ENCODE peak calls at places on chromosomes 1 and 21, in six cellular contexts. One of them, this sample, is unnamed.
A peak's percentile ranks its signal among the peaks of the same experiment; 100 is the strongest.

GRCh38 chr21:38760762-38761155 is 45.0 kb upstream of the ETS2 start:
- DNase-seq in CD8-positive, alpha-beta T cell: no peak
- DNase-seq in heart right ventricle: no peak
- DNase-seq in thoracic aorta: no peak
- DNase-seq in colonic mucosa: no peak
- DNase-seq in psoas muscle: no peak
- DNase-seq in this sample: no peak

GRCh38 chr1:159161001-159161718 is 10.3 kb upstream of the CADM3 start:
- DNase-seq in CD8-positive, alpha-beta T cell: peak; percentile 28
- DNase-seq in heart right ventricle: peak; percentile 69
- DNase-seq in thoracic aorta: no peak
- DNase-seq in colonic mucosa: peak; percentile 60
- DNase-seq in psoas muscle: peak; percentile 81
- DNase-seq in this sample: peak; percentile 74

GRCh38 chr1:5839811-5840550 is 152.2 kb downstream of the NPHP4 start:
- DNase-seq in CD8-positive, alpha-beta T cell: no peak
- DNase-seq in heart right ventricle: no peak
- DNase-seq in thoracic aorta: no peak
- DNase-seq in colonic mucosa: no peak
- DNase-seq in psoas muscle: no peak
- DNase-seq in this sample: no peak

GRCh38 chr21:28834335-28835238 is 158.1 kb downstream of the LTN1 start:
- DNase-seq in CD8-positive, alpha-beta T cell: no peak
- DNase-seq in heart right ventricle: no peak
- DNase-seq in thoracic aorta: no peak
- DNase-seq in colonic mucosa: peak; percentile 46
- DNase-seq in psoas muscle: peak; percentile 25
- DNase-seq in this sample: no peak

GRCh38 chr1:105830614-105831146 is 1225.8 kb upstream of the PRMT6 start:
- DNase-seq in CD8-positive, alpha-beta T cell: no peak
- DNase-seq in heart right ventricle: no peak
- DNase-seq in thoracic aorta: no peak
- DNase-seq in colonic mucosa: no peak
- DNase-seq in psoas muscle: no peak
- DNase-seq in this sample: no peak

GRCh38 chr1:163046071-163046470 is 23.1 kb upstream of the RGS4 start:
- DNase-seq in CD8-positive, alpha-beta T cell: no peak
- DNase-seq in heart right ventricle: no peak
- DNase-seq in thoracic aorta: no peak
- DNase-seq in colonic mucosa: no peak
- DNase-seq in psoas muscle: no peak
- DNase-seq in this sample: no peak

GRCh38 chr1:40232444-40232843 is 15.3 kb upstream of the TMCO2 start:
- DNase-seq in CD8-positive, alpha-beta T cell: no peak
- DNase-seq in heart right ventricle: no peak
- DNase-seq in thoracic aorta: no peak
- DNase-seq in colonic mucosa: no peak
- DNase-seq in psoas muscle: no peak
- DNase-seq in this sample: no peak

GRCh38 chr1:163104405-163105099 is 35.4 kb downstream of the RGS4 start:
- DNase-seq in CD8-positive, alpha-beta T cell: no peak
- DNase-seq in heart right ventricle: no peak
- DNase-seq in thoracic aorta: no peak
- DNase-seq in colonic mucosa: no peak
- DNase-seq in psoas muscle: no peak
- DNase-seq in this sample: no peak

GRCh38 chr1:239914827-239915231 is 176.9 kb upstream of the FMN2 start:
- DNase-seq in CD8-positive, alpha-beta T cell: no peak
- DNase-seq in heart right ventricle: no peak
- DNase-seq in thoracic aorta: no peak
- DNase-seq in colonic mucosa: no peak
- DNase-seq in psoas muscle: no peak
- DNase-seq in this sample: no peak

GRCh38 chr21:45129231-45129923 is 55.0 kb downstream of the ADARB1 start:
- DNase-seq in CD8-positive, alpha-beta T cell: no peak
- DNase-seq in heart right ventricle: peak; percentile 48
- DNase-seq in thoracic aorta: no peak
- DNase-seq in colonic mucosa: no peak
- DNase-seq in psoas muscle: peak; percentile 75
- DNase-seq in this sample: no peak

GRCh38 chr1:15146971-15147376 is 6.6 kb upstream of the TMEM51 start:
- DNase-seq in CD8-positive, alpha-beta T cell: no peak
- DNase-seq in heart right ventricle: no peak
- DNase-seq in thoracic aorta: no peak
- DNase-seq in colonic mucosa: no peak
- DNase-seq in psoas muscle: no peak
- DNase-seq in this sample: no peak

GRCh38 chr1:206824327-206824726 is 41.1 kb upstream of the IL20 start:
- DNase-seq in CD8-positive, alpha-beta T cell: no peak
- DNase-seq in heart right ventricle: no peak
- DNase-seq in thoracic aorta: no peak
- DNase-seq in colonic mucosa: no peak
- DNase-seq in psoas muscle: no peak
- DNase-seq in this sample: no peak

GRCh38 chr21:17585875-17586450 is 26.7 kb downstream of the BTG3 start:
- DNase-seq in CD8-positive, alpha-beta T cell: no peak
- DNase-seq in heart right ventricle: peak; percentile 11
- DNase-seq in thoracic aorta: no peak
- DNase-seq in colonic mucosa: peak; percentile 38
- DNase-seq in psoas muscle: no peak
- DNase-seq in this sample: no peak

GRCh38 chr1:97145321-97145956 is 423.9 kb downstream of the PTBP2 start:
- DNase-seq in CD8-positive, alpha-beta T cell: no peak
- DNase-seq in heart right ventricle: no peak
- DNase-seq in thoracic aorta: no peak
- DNase-seq in colonic mucosa: no peak
- DNase-seq in psoas muscle: no peak
- DNase-seq in this sample: no peak

GRCh38 chr1:169110265-169110664 is 3.8 kb downstream of the ATP1B1 start:
- DNase-seq in CD8-positive, alpha-beta T cell: no peak
- DNase-seq in heart right ventricle: no peak
- DNase-seq in thoracic aorta: no peak
- DNase-seq in colonic mucosa: no peak
- DNase-seq in psoas muscle: no peak
- DNase-seq in this sample: no peak

GRCh38 chr21:41121785-41122415 is 46.1 kb upstream of the BACE2 start:
- DNase-seq in CD8-positive, alpha-beta T cell: no peak
- DNase-seq in heart right ventricle: peak; percentile 84
- DNase-seq in thoracic aorta: peak; percentile 71
- DNase-seq in colonic mucosa: peak; percentile 93
- DNase-seq in psoas muscle: peak; percentile 81
- DNase-seq in this sample: peak; percentile 83

GRCh38 chr1:210681158-210681557 is 352.5 kb downstream of the HHAT start:
- DNase-seq in CD8-positive, alpha-beta T cell: no peak
- DNase-seq in heart right ventricle: no peak
- DNase-seq in thoracic aorta: no peak
- DNase-seq in colonic mucosa: no peak
- DNase-seq in psoas muscle: no peak
- DNase-seq in this sample: no peak

GRCh38 chr1:160950657-160951056 is 4.0 kb downstream of the ITLN2 start:
- DNase-seq in CD8-positive, alpha-beta T cell: no peak
- DNase-seq in heart right ventricle: no peak
- DNase-seq in thoracic aorta: no peak
- DNase-seq in colonic mucosa: no peak
- DNase-seq in psoas muscle: no peak
- DNase-seq in this sample: no peak

GRCh38 chr1:156706647-156707008 is 1.2 kb upstream of the CRABP2 start:
- DNase-seq in CD8-positive, alpha-beta T cell: no peak
- DNase-seq in heart right ventricle: peak; percentile 72
- DNase-seq in thoracic aorta: no peak
- DNase-seq in colonic mucosa: peak; percentile 60
- DNase-seq in psoas muscle: peak; percentile 78
- DNase-seq in this sample: no peak

GRCh38 chr1:84762664-84763063 is 72.4 kb upstream of the SSX2IP start:
- DNase-seq in CD8-positive, alpha-beta T cell: no peak
- DNase-seq in heart right ventricle: no peak
- DNase-seq in thoracic aorta: no peak
- DNase-seq in colonic mucosa: no peak
- DNase-seq in psoas muscle: no peak
- DNase-seq in this sample: no peak
- TF ChIP-seq CTCF in CD8-positive, alpha-beta T cell: no peak
- TF ChIP-seq CTCF in heart right ventricle: no peak
- TF ChIP-seq CTCF in thoracic aorta: no peak
- TF ChIP-seq CTCF in colonic mucosa: no peak
- TF ChIP-seq CTCF in psoas muscle: no peak
- TF ChIP-seq CTCF in this sample: no peak

GRCh38 chr1:236509203-236509602 is 14.6 kb upstream of the LGALS8 start:
- DNase-seq in CD8-positive, alpha-beta T cell: no peak
- DNase-seq in heart right ventricle: no peak
- DNase-seq in thoracic aorta: no peak
- DNase-seq in colonic mucosa: no peak
- DNase-seq in psoas muscle: no peak
- DNase-seq in this sample: no peak

GRCh38 chr1:236508593-236509027 is 15.2 kb upstream of the LGALS8 start:
- DNase-seq in CD8-positive, alpha-beta T cell: no peak
- DNase-seq in heart right ventricle: no peak
- DNase-seq in thoracic aorta: no peak
- DNase-seq in colonic mucosa: no peak
- DNase-seq in psoas muscle: no peak
- DNase-seq in this sample: no peak

GRCh38 chr1:236509647-236510401 is 14.0 kb upstream of the LGALS8 start:
- DNase-seq in CD8-positive, alpha-beta T cell: no peak
- DNase-seq in heart right ventricle: no peak
- DNase-seq in thoracic aorta: no peak
- DNase-seq in colonic mucosa: peak; percentile 53
- DNase-seq in psoas muscle: no peak
- DNase-seq in this sample: no peak

GRCh38 chr1:236514703-236515442 is 8.9 kb upstream of the LGALS8 start:
- DNase-seq in CD8-positive, alpha-beta T cell: no peak
- DNase-seq in heart right ventricle: no peak
- DNase-seq in thoracic aorta: no peak
- DNase-seq in colonic mucosa: no peak
- DNase-seq in psoas muscle: no peak
- DNase-seq in this sample: no peak

DNA sequence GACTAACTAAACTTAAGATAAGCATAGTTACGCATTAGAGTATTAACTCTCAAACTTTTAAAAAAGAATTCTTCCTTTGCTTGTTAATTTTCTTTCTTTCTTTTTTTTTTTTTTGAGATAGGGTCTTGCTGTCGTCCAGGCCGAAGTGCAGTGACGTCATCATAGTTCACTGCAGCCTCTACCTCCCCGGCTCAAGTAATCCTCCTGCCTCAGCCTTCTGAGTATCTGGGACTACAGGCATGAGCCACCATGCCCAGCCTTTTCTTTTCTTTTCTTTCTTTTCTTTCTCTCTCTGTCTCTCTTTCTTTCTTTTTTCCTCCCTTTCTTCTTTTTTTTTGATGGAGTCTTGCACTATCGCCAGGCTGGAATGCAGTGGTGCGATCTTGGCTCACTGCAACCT is 11.8 kb upstream of the LGALS8 start:
- DNase-seq in CD8-positive, alpha-beta T cell: no peak
- DNase-seq in heart right ventricle: no peak
- DNase-seq in thoracic aorta: no peak
- DNase-seq in colonic mucosa: no peak
- DNase-seq in psoas muscle: no peak
- DNase-seq in this sample: no peak
- H3K4me1 ChIP-seq in CD8-positive, alpha-beta T cell: no peaks in the 10 kb centered on the region
- H3K4me1 ChIP-seq in heart right ventricle: no peaks in the 10 kb centered on the region
- H3K4me1 ChIP-seq in thoracic aorta: no peaks in the 10 kb centered on the region
- H3K4me1 ChIP-seq in colonic mucosa: no peaks in the 10 kb centered on the region
- H3K4me1 ChIP-seq in psoas muscle: no peaks in the 10 kb centered on the region
- H3K4me1 ChIP-seq in this sample: peaks cover 9% of the 10 kb centered on the region

GRCh38 chr1:88612783-88613182 is 71.3 kb upstream of the PKN2 start:
- DNase-seq in CD8-positive, alpha-beta T cell: no peak
- DNase-seq in heart right ventricle: no peak
- DNase-seq in thoracic aorta: no peak
- DNase-seq in colonic mucosa: peak; percentile 83
- DNase-seq in psoas muscle: no peak
- DNase-seq in this sample: no peak

GRCh38 chr1:88610687-88611086 is 73.4 kb upstream of the PKN2 start:
- DNase-seq in CD8-positive, alpha-beta T cell: no peak
- DNase-seq in heart right ventricle: no peak
- DNase-seq in thoracic aorta: no peak
- DNase-seq in colonic mucosa: no peak
- DNase-seq in psoas muscle: no peak
- DNase-seq in this sample: no peak

GRCh38 chr1:88612299-88612698 is 71.8 kb upstream of the PKN2 start:
- DNase-seq in CD8-positive, alpha-beta T cell: no peak
- DNase-seq in heart right ventricle: no peak
- DNase-seq in thoracic aorta: no peak
- DNase-seq in colonic mucosa: peak; percentile 36
- DNase-seq in psoas muscle: no peak
- DNase-seq in this sample: no peak

GRCh38 chr1:88609051-88609450 is 75.0 kb upstream of the PKN2 start:
- DNase-seq in CD8-positive, alpha-beta T cell: no peak
- DNase-seq in heart right ventricle: no peak
- DNase-seq in thoracic aorta: no peak
- DNase-seq in colonic mucosa: no peak
- DNase-seq in psoas muscle: no peak
- DNase-seq in this sample: no peak

DNA sequence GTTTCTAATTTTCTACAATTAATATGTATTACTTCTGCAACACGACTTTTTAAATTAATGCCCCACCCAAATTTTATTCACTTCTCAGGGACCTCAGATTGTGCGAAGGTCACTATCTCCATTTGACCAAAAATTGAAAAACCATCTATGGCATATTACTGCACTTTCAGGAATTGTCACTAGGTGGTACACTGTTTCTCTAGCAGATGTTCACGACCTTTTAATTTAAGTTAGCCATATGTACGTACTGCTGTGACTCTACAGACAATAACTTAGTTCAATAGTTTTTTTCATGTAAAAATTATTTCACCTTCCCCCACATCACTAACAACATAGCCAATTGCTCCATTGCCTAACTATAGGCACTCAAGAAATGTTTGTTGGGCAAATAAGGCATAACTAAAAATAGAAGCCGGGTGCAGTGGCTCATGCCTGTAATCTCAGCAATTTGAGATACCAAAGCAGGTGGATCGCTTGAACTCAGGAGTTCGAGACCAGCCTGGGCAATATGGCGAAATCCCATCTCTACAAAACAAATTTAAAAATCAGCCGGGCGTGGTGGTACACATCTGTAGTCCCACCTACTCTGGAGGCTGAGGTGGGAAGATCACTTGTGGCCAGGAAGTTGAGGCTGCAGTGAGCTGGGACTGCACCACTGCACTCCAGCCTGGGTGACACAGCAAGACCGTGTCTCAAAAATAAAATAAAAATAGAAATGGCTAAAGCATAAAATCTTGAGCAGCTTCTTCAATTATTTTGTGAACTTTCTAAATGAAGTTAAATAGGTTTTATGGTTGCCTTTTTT is 75.7 kb upstream of the PKN2 start:
- DNase-seq in CD8-positive, alpha-beta T cell: no peak
- DNase-seq in heart right ventricle: no peak
- DNase-seq in thoracic aorta: no peak
- DNase-seq in colonic mucosa: no peak
- DNase-seq in psoas muscle: no peak
- DNase-seq in this sample: no peak
- TF ChIP-seq CTCF in CD8-positive, alpha-beta T cell: peak; percentile 63
- TF ChIP-seq CTCF in heart right ventricle: peak; percentile 36
- TF ChIP-seq CTCF in thoracic aorta: no peak
- TF ChIP-seq CTCF in colonic mucosa: peak; percentile 56
- TF ChIP-seq CTCF in psoas muscle: no peak
- TF ChIP-seq CTCF in this sample: no peak

DNA sequence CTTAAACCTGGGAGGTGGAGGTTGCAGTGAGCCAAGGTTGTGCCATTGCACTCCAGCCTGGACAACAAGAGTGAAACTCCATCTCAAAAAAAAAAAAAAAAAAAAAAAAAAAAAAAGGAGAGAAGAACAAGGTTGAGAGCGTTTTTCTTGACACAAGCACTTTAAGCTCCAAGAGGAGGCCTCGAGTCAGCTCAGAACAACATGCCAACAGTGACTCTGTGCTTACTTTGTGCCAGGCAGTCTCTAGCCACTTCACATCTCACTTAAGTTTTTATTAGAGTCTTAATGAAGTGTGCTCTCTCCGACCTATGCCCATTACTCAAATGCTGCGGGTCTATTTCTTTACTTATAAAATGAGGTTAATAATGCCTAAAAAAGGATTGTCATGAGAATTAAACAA is 13.0 kb downstream of the ATP1A1 start:
- DNase-seq in CD8-positive, alpha-beta T cell: no peak
- DNase-seq in heart right ventricle: no peak
- DNase-seq in thoracic aorta: no peak
- DNase-seq in colonic mucosa: no peak
- DNase-seq in psoas muscle: no peak
- DNase-seq in this sample: peak; percentile 52
- H3K4me1 ChIP-seq in CD8-positive, alpha-beta T cell: peaks cover 34% of the 10 kb centered on the region
- H3K4me1 ChIP-seq in heart right ventricle: peaks cover 4% of the 10 kb centered on the region
- H3K4me1 ChIP-seq in thoracic aorta: peaks cover 31% of the 10 kb centered on the region
- H3K4me1 ChIP-seq in colonic mucosa: peaks cover 7% of the 10 kb centered on the region
- H3K4me1 ChIP-seq in psoas muscle: peaks cover 21% of the 10 kb centered on the region
- H3K4me1 ChIP-seq in this sample: peaks cover 33% of the 10 kb centered on the region

This sample was measured in lung.